ENCODE peak calls at places on chromosomes 7 and 10, in eight cellular contexts. W is iPS-NIHi11; Z is hippocampal formation; C is activated naive CD4-positive, alpha-beta T cell; X is midbrain; K is GM12865; U is foreskin melanocyte; J is HTR-8/SVneo. G is an unnamed sample.

GRCh38 chr7:136104269-136104603 is 127.1 kb upstream of the MTPN start:
- DNase-seq in W (no peak), Z (no peak), C (no peak), X (no peak), K (no peak), U (no peak), J (no peak), G (no peak)

GRCh38 chr7:133649593-133649992 is 396.7 kb downstream of the EXOC4 start:
- DNase-seq in W (no peak), Z (no peak), C (no peak), X (no peak), K (no peak), U (no peak), J (no peak), G (peak)

GRCh38 chr7:1542841-1543747 is 12.6 kb downstream of the MAFK start:
- DNase-seq in W (no peak), Z (no peak), C (no peak), X (no peak), K (no peak), U (no peak), J (no peak), G (no peak)

GRCh38 chr10:6612371-6612770 is 32.3 kb upstream of the PRKCQ start:
- DNase-seq in W (no peak), Z (no peak), C (no peak), X (no peak), K (no peak), U (no peak), J (no peak), G (no peak)

GRCh38 chr10:29473411-29474100 is 161.2 kb downstream of the SVIL start:
- DNase-seq in W (peak), Z (no peak), C (no peak), X (no peak), K (no peak), U (no peak), J (no peak), G (peak)

GRCh38 chr7:12244129-12244528 is 33.0 kb downstream of the TMEM106B start:
- DNase-seq in W (peak), Z (no peak), C (no peak), X (no peak), K (peak), U (no peak), J (peak), G (peak)

GRCh38 chr7:1028044-1028770 is 16.1 kb upstream of the GPR146 start:
- DNase-seq in W (peak), Z (peak), C (peak), X (peak), K (peak), U (peak), J (peak), G (peak)

GRCh38 chr7:10643545-10643944 is 330.1 kb upstream of the PHF14 start:
- DNase-seq in W (no peak), Z (no peak), C (no peak), X (no peak), K (no peak), U (no peak), J (no peak), G (no peak)

GRCh38 chr10:35300063-35300699 is 36.1 kb upstream of the CCNY start:
- DNase-seq in W (no peak), Z (peak), C (no peak), X (peak), K (peak), U (no peak), J (peak), G (peak)

GRCh38 chr10:7479861-7480598 is 69.2 kb upstream of the SFMBT2 start:
- DNase-seq in W (no peak), Z (no peak), C (no peak), X (no peak), K (no peak), U (no peak), J (no peak), G (no peak)

GRCh38 chr10:4057725-4058513 is 272.9 kb upstream of the KLF6 start:
- DNase-seq in W (no peak), Z (no peak), C (no peak), X (no peak), K (no peak), U (no peak), J (no peak), G (peak)

GRCh38 chr7:13981070-13981469 is 8.4 kb downstream of the ETV1 start:
- DNase-seq in W (peak), Z (no peak), C (no peak), X (no peak), K (no peak), U (peak), J (peak), G (peak)

GRCh38 chr10:116385994-116386809 is 41.4 kb upstream of the PNLIPRP3 start:
- DNase-seq in W (no peak), Z (no peak), C (no peak), X (peak), K (peak), U (peak), J (no peak), G (peak)

GRCh38 chr10:86755454-86755739 is 1.0 kb upstream of the BMPR1A start:
- DNase-seq in W (no peak), Z (no peak), C (no peak), X (no peak), K (no peak), U (no peak), J (no peak), G (no peak)

GRCh38 chr10:102413053-102413705 is 5.4 kb downstream of the PSD start:
- DNase-seq in W (peak), Z (no peak), C (no peak), X (peak), K (peak), U (no peak), J (no peak), G (no peak)

GRCh38 chr10:71475243-71475871 is 78.6 kb downstream of the CDH23 start:
- DNase-seq in W (peak), Z (no peak), C (no peak), X (no peak), K (no peak), U (no peak), J (no peak), G (no peak)

GRCh38 chr10:124026337-124026939 is 67.0 kb downstream of the CHST15 start:
- DNase-seq in W (peak), Z (no peak), C (no peak), X (no peak), K (no peak), U (no peak), J (no peak), G (no peak)

GRCh38 chr7:81605493-81605892 is 164.4 kb downstream of the HGF start:
- DNase-seq in W (no peak), Z (no peak), C (no peak), X (no peak), K (no peak), U (no peak), J (no peak), G (no peak)

GRCh38 chr7:136278057-136278456 is 300.9 kb upstream of the MTPN start:
- DNase-seq in W (no peak), Z (no peak), C (no peak), X (no peak), K (no peak), U (peak), J (no peak), G (no peak)

GRCh38 chr7:38323156-38323555 is 49.7 kb upstream of the TARP start:
- DNase-seq in W (no peak), Z (no peak), C (no peak), X (no peak), K (no peak), U (no peak), J (no peak), G (no peak)

GRCh38 chr7:1697499-1698125 is 27.5 kb downstream of the ELFN1 start:
- DNase-seq in W (no peak), Z (no peak), C (no peak), X (no peak), K (no peak), U (no peak), J (no peak), G (peak)

GRCh38 chr7:139731802-139732470 is 45.9 kb downstream of the HIPK2 start:
- DNase-seq in W (peak), Z (peak), C (no peak), X (peak), K (no peak), U (peak), J (peak), G (peak)

GRCh38 chr7:90933984-90934383 is 330.2 kb upstream of the FZD1 start:
- DNase-seq in W (no peak), Z (no peak), C (no peak), X (no peak), K (no peak), U (no peak), J (no peak), G (no peak)

GRCh38 chr10:42990721-42991441 is 86.0 kb upstream of the RET start:
- DNase-seq in W (no peak), Z (no peak), C (no peak), X (no peak), K (no peak), U (no peak), J (no peak), G (no peak)